ENCODE peak calls at places on chromosomes 5 and 9, in four cellular contexts. G is pancreas, A is stomach, H is A549. L is an unnamed sample.

GRCh38 chr5:142239394-142240159 is 85.2 kb downstream of the SPRY4 start:
- DNase-seq in H (no peak), A (no peak), G (no peak), L (no peak)

GRCh38 chr5:56490971-56491468 is 257.9 kb upstream of the ANKRD55 start:
- DNase-seq in G (no peak), H (no peak), A (no peak), L (no peak)

GRCh38 chr9:16262467-16263261 is 607.8 kb downstream of the BNC2 start:
- DNase-seq in H (no peak), G (no peak), A (no peak), L (no peak)

GRCh38 chr5:172716796-172717313 is 54.1 kb downstream of the DUSP1 start:
- DNase-seq in A (peak; percentile 87), G (peak; percentile 84), H (peak; percentile 89), L (peak; percentile 83)

GRCh38 chr5:67474597-67475238 is 278.1 kb upstream of the CD180 start:
- DNase-seq in A (no peak), H (no peak), G (no peak), L (no peak)

GRCh38 chr5:95901676-95902646 is 59.7 kb downstream of the ELL2 start:
- DNase-seq in G (no peak), H (peak; percentile 58), A (no peak), L (peak; percentile 82)

GRCh38 chr9:71446499-71447411 is 321.6 kb downstream of the CEMIP2 start:
- DNase-seq in G (peak; percentile 62), A (peak; percentile 27), H (peak; percentile 48), L (peak; percentile 21)

GRCh38 chr5:80300125-80300524 is 19.7 kb upstream of the SPZ1 start:
- DNase-seq in A (no peak), G (no peak), H (no peak), L (no peak)

GRCh38 chr9:93949694-93950449 is 5.3 kb downstream of the BARX1 start:
- DNase-seq in A (no peak), G (no peak), H (no peak), L (no peak)

GRCh38 chr5:140246378-140247122 is 56.4 kb downstream of the PFDN1 start:
- DNase-seq in H (no peak), G (no peak), A (no peak), L (peak; percentile 92)

GRCh38 chr5:157383151-157383810 is 76.7 kb upstream of the NIPAL4 start:
- DNase-seq in H (no peak), A (no peak), G (no peak), L (no peak)

GRCh38 chr5:99004960-99005359 is 76.2 kb upstream of the CHD1 start:
- DNase-seq in A (no peak), H (no peak), G (no peak), L (no peak)

GRCh38 chr5:33894566-33894965 is 2.8 kb upstream of the ADAMTS12 start:
- DNase-seq in A (no peak), G (no peak), H (peak; percentile 60), L (peak; percentile 60)

GRCh38 chr5:176486189-176486757 is 38.1 kb downstream of the FAF2 start:
- DNase-seq in A (no peak), H (peak; percentile 24), G (no peak), L (no peak)
- TF ChIP-seq CTCF in A (no peak), H (no peak), G (no peak), L (no peak)

DNA sequence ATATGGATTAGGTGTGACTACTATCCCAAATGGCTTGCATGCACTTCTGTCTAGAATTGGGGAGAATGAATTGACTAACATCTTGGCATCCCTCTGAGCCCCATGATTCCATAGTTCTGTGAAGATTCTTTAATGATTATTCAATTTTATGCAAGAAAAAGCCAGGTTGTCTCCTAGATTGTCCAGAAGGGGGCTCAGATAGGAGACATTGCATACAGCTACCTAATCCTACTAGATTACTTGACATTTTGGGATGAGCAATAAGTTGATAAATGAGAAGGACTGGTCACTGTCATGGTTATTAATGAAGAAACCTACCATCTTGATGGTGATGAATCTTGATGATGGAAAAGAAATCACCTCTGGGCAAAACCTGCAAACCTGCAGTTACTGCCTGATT is 117.0 kb downstream of the CARTPT start:
- DNase-seq in H (peak; percentile 12), G (no peak), A (no peak), L (peak; percentile 24)
- TF ChIP-seq CTCF in H (peak; percentile 26), G (no peak), A (no peak), L (peak; percentile 71)

GRCh38 chr9:126965541-126966428 is 51.2 kb downstream of the RALGPS1 start:
- DNase-seq in A (peak; percentile 46), G (no peak), H (peak; percentile 67), L (peak; percentile 35)
- TF ChIP-seq CTCF in A (peak; percentile 56), G (no peak), H (peak; percentile 87), L (peak; percentile 90)

DNA sequence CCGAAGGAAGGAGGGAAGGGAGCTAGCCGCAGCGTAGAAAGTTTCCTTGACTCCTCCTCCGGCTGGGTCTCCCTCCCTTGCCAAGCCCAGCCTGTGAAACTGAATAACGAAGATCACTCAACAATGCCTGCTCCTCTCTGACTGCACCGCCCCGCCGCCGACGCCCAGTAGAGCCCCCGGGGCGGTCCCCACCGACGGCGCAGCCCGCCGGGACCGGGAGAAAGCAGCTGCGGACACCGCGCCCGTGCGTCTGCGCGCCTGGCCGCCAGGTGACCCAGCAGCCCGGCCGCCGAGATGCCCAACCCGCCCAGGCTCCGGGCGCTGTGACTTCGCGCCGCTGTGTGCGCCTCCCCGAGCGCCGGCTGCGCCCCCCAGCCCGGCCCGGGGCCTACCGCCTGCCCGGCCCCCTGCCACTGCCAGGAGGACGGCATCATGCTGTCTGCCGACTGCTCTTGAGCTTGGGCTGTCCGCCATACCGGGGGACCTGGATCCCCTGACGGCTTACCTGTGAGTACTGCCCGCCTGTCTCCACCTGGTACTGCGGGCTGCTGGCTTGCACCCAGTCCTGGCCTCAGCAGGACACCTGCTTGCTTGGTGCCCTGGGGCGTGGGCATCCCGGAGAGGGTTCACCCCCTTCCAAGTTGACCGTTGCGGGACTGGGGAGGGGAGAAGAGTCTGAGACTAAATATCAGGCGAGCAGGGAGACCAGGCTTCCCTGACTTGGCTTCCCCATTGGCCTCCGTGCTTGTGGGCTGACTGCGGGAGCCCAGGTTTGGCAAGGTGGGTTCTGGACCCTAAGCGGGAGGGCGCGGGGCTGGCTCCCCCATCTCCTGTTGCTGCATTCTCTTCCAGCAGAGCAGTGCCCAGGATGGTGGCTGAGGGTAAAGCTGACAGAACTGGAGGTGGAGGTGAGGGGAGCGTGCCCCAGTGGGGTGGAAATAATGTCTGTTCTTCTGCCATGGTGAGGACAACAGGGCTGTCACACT is 26.2 kb upstream of the SPTLC1 start:
- DNase-seq in A (peak; percentile 45), G (no peak), H (no peak), L (no peak)
- TF ChIP-seq CTCF in A (no peak), G (no peak), H (no peak), L (peak; percentile 60)